ENCODE peak calls at places on chromosomes 3 and 15, in five cellular contexts. I is pancreas, N is fibroblast of mammary gland, X is cardiac muscle cell, D is heart right ventricle. W is an unnamed sample.

GRCh38 chr3:133258358-133258757 is 141.5 kb upstream of the BFSP2 start:
- DNase-seq in D (no peak), X (no peak), I (no peak), N (no peak), W (no peak)

GRCh38 chr15:66917904-66918448 is 147.4 kb upstream of the SMAD3 start:
- DNase-seq in X (no peak), N (no peak), I (no peak), D (no peak), W (no peak)

GRCh38 chr15:66251065-66251789 is 2.3 kb downstream of the MEGF11 start:
- DNase-seq in X (no peak), N (no peak), D (no peak), I (no peak), W (no peak)

GRCh38 chr3:110521019-110521418 is 550.6 kb upstream of the NECTIN3 start:
- DNase-seq in I (no peak), D (no peak), X (no peak), N (peak; percentile 95), W (peak; percentile 91)

GRCh38 chr3:71887256-71887655 is 102.3 kb upstream of the PROK2 start:
- DNase-seq in I (no peak), N (no peak), D (no peak), X (no peak), W (no peak)

GRCh38 chr3:38669668-38670067 is 20.2 kb upstream of the SCN5A start:
- DNase-seq in N (no peak), X (peak; percentile 40), D (no peak), I (no peak), W (no peak)

GRCh38 chr3:45567730-45568172 is 26.8 kb upstream of the LIMD1 start:
- DNase-seq in D (no peak), N (no peak), I (peak; percentile 41), X (no peak), W (no peak)

GRCh38 chr15:59894835-59895234 is 109.3 kb upstream of the FOXB1 start:
- DNase-seq in I (no peak), X (no peak), D (no peak), N (peak; percentile 5), W (no peak)

GRCh38 chr15:85879334-85880163 is 84.8 kb upstream of the KLHL25 start:
- DNase-seq in D (no peak), N (no peak), I (no peak), X (no peak), W (no peak)

GRCh38 chr3:131353016-131353877 is 28.3 kb upstream of the NUDT16 start:
- DNase-seq in D (no peak), X (no peak), I (no peak), N (no peak), W (no peak)

GRCh38 chr3:30544811-30545210 is 61.6 kb upstream of the TGFBR2 start:
- DNase-seq in I (no peak), X (no peak), D (no peak), N (peak; percentile 99), W (peak; percentile 82)

GRCh38 chr3:184769771-184770170 is 42.2 kb upstream of the VPS8 start:
- DNase-seq in X (no peak), N (no peak), I (no peak), D (no peak), W (no peak)

GRCh38 chr3:14616606-14617507 is 34.7 kb upstream of the CCDC174 start:
- DNase-seq in X (no peak), N (no peak), I (no peak), D (no peak), W (no peak)

GRCh38 chr3:14620512-14620911 is 31.1 kb upstream of the CCDC174 start:
- DNase-seq in X (no peak), N (no peak), I (peak; percentile 60), D (no peak), W (no peak)

GRCh38 chr3:14619605-14620004 is 32.0 kb upstream of the CCDC174 start:
- DNase-seq in D (no peak), X (no peak), I (no peak), N (no peak), W (no peak)

GRCh38 chr3:14614189-14614588 is 37.4 kb upstream of the CCDC174 start:
- DNase-seq in D (no peak), N (no peak), X (no peak), I (no peak), W (no peak)

GRCh38 chr3:14617508-14618023 is 34.0 kb upstream of the CCDC174 start:
- DNase-seq in D (no peak), X (no peak), N (no peak), I (no peak), W (no peak)
- H3K4me3 ChIP-seq in D (no peak overlapping the region), X (no peak overlapping the region), N (no peak overlapping the region), I (no peak overlapping the region), W (no peak overlapping the region)

GRCh38 chr3:187025254-187025655 is 94.9 kb downstream of the ST6GAL1 start:
- DNase-seq in I (no peak), X (no peak), D (no peak), N (no peak), W (no peak)
- H3K4me3 ChIP-seq in I (no peak overlapping the region), X (no peak overlapping the region), D (no peak overlapping the region), N (no peak overlapping the region), W (no peak overlapping the region)

GRCh38 chr15:100879046-100879445 is 585 bp upstream of the ALDH1A3 start:
- DNase-seq in N (no peak), D (no peak), I (no peak), X (peak; percentile 42), W (no peak)

GRCh38 chr15:100877551-100877950 is 2.1 kb upstream of the ALDH1A3 start:
- DNase-seq in N (no peak), D (no peak), I (no peak), X (no peak), W (no peak)

GRCh38 chr15:100879461-100880138 is at the start of gene ALDH1A3:
- DNase-seq in X (peak; percentile 25), N (no peak), I (peak; percentile 52), D (peak; percentile 47), W (no peak)

GRCh38 chr15:100878130-100878529 is 1.5 kb upstream of the ALDH1A3 start:
- DNase-seq in N (no peak), I (no peak), X (no peak), D (no peak), W (no peak)

DNA sequence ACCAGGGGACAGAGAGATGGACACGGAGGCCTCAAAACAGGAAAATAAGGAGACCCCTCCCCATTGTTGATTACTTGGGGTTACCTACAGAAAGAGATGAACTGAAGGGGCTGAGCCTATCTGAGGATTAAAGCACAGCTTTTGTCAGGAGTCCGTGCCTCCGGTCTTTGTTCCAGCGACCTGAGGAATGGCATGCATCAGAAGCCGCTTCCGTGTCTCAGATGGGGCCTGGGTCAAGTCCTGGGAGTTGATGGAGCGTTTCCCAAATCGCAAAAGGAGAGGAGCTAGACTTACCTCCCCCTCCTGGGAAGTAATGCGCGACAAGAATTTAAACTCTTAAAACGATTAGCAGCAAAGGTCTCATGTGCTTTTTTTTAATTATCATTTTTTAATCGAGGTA is 1.0 kb upstream of the ALDH1A3 start:
- DNase-seq in D (no peak), N (no peak), I (no peak), X (no peak), W (no peak)
- H3K4me3 ChIP-seq in D (peak overlapping the region; percentile 44), N (peak overlapping the region; percentile 4), I (peak overlapping the region; percentile 47), X (peak overlapping the region; percentile 33), W (peak overlapping the region; percentile 51)

GRCh38 chr3:15206662-15207576 is 873 bp downstream of the CAPN7 start:
- DNase-seq in I (peak; percentile 22), N (peak; percentile 55), X (peak; percentile 28), D (no peak), W (no peak)

GRCh38 chr3:15211934-15212333 is 5.9 kb downstream of the CAPN7 start:
- DNase-seq in N (no peak), X (no peak), D (no peak), I (no peak), W (no peak)

GRCh38 chr3:15205482-15205933 is 538 bp upstream of the CAPN7 start:
- DNase-seq in D (no peak), N (no peak), X (no peak), I (no peak), W (no peak)

GRCh38 chr3:15205934-15206661 is at the start of gene CAPN7:
- DNase-seq in X (peak; percentile 97), I (peak; percentile 93), D (peak; percentile 96), N (peak; percentile 86), W (peak; percentile 84)

DNA sequence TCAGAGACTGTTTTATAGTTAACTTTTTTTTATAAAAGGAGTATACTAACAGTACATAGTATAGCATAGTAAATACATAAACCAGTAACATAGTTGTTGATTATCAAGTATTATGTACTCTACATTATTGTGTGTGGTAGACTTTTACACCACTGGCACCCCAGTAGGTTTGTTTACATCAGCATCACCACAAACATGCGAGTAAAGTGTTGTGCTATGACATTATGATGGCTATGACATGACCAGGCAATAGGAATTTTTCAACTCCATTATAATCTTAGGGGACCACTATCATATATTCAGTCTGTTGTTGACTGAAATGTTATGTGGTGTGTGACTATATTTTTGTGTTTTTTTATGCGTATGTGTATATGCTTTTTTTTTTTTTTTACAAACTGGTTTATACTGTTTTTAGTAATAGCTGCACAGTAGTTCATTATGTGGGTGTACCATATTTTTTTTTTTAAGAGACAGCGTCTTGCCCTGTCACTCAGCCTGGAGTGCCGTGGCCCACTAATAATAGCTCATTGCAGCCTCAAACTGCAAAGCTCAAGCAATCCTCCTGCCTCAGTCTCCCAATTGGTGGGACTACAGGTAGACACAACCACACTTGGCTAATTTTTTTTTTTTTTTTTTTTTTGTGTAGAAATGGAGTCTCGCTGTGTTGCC is 1.9 kb downstream of the CAPN7 start:
- DNase-seq in X (no peak), N (peak; percentile 19), D (no peak), I (no peak), W (no peak)
- H3K4me3 ChIP-seq in X (peak overlapping the region; percentile 77), N (peak overlapping the region; percentile 90), D (peak overlapping the region; percentile 74), I (no peak overlapping the region), W (peak overlapping the region; percentile 97)

DNA sequence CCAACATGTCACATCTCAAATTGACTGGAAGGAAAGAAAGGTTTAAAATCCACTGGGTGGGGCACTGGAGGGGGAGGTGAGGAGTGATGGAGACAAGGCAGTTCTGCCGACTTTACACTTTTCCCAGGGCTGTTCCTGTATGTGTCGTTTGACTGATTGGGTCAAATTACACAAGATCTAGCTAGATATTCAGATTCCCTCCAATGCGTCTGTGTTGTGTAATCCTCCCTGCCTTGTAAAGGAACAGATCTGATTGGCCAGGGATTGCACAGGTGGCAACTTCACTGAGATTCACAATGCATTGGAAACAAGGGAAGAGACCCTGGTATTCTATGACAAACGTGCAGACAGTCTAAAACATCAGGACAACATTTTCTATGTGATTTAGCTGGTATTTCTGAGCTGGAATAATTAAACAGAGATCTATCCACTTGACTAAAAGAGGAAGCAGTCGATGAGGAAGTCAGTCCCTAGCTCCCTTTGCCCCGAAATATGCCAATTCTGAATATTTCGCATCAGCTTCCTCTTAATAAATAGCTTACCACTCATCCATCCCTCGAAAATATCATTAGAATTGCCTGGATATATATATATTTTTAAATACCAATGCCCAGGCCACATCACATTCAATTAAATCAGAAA is 312.9 kb downstream of the RORA start:
- DNase-seq in X (no peak), N (no peak), D (no peak), I (no peak), W (no peak)
- H3K4me3 ChIP-seq in X (no peak overlapping the region), N (no peak overlapping the region), D (no peak overlapping the region), I (no peak overlapping the region), W (no peak overlapping the region)

W was measured in skeletal muscle cell.